ENCODE peak calls at places on chromosomes 7 and 10, in seven cellular contexts. K is mammary epithelial cell, D is fibroblast of lung, I is brain microvascular endothelial cell, W is IMR-90, P is A549, M is K562. S is an unnamed sample.

GRCh38 chr7:111931958-111932357 is 274.2 kb downstream of the DOCK4 start:
- DNase-seq in W (peak; percentile 23), P (no peak), K (no peak), D (peak; percentile 15), M (no peak), I (no peak), S (no peak)

GRCh38 chr10:72455889-72456588 is 101.3 kb upstream of the DNAJB12 start:
- DNase-seq in I (no peak), M (no peak), W (peak; percentile 22), K (peak; percentile 6), D (no peak), P (no peak), S (peak; percentile 51)

GRCh38 chr7:157020514-157021070 is 10.1 kb upstream of the MNX1 start:
- DNase-seq in I (no peak), P (no peak), D (no peak), M (no peak), W (no peak), K (no peak), S (no peak)

GRCh38 chr10:24012249-24012803 is 196.6 kb upstream of the KIAA1217 start:
- DNase-seq in I (no peak), P (no peak), W (no peak), K (no peak), M (no peak), D (no peak), S (no peak)

GRCh38 chr7:77995717-77996116 is 197.1 kb downstream of the PHTF2 start:
- DNase-seq in D (no peak), K (no peak), M (peak; percentile 56), W (peak; percentile 24), I (no peak), P (peak; percentile 21), S (no peak)

GRCh38 chr7:78924581-78924980 is 528.9 kb downstream of the MAGI2 start:
- DNase-seq in D (peak; percentile 54), P (peak; percentile 11), W (peak; percentile 43), K (peak; percentile 4), M (no peak), I (peak; percentile 20), S (no peak)

GRCh38 chr7:155207335-155208002 is 90.2 kb upstream of the INSIG1 start:
- DNase-seq in M (no peak), P (no peak), W (no peak), K (no peak), I (no peak), D (no peak), S (no peak)

GRCh38 chr7:2508327-2509231 is 11.0 kb upstream of the LFNG start:
- DNase-seq in W (peak; percentile 32), M (peak; percentile 67), I (peak; percentile 53), P (no peak), D (no peak), K (peak; percentile 68), S (no peak)

GRCh38 chr7:70570029-70570428 is 561.9 kb upstream of the GALNT17 start:
- DNase-seq in I (no peak), M (no peak), W (no peak), D (no peak), K (no peak), P (no peak), S (no peak)

GRCh38 chr10:63166742-63167258 is 33.7 kb downstream of the NRBF2 start:
- DNase-seq in D (peak; percentile 91), M (peak; percentile 63), K (peak; percentile 59), I (peak; percentile 58), W (peak; percentile 85), P (peak; percentile 84), S (peak; percentile 46)

GRCh38 chr10:34813626-34814227 is 1.4 kb downstream of the PARD3 start:
- DNase-seq in P (peak; percentile 29), I (peak; percentile 45), M (no peak), D (peak; percentile 30), W (peak; percentile 62), K (peak; percentile 39), S (no peak)

GRCh38 chr10:34811968-34812514 is 3.1 kb downstream of the PARD3 start:
- DNase-seq in D (peak; percentile 36), M (no peak), P (no peak), K (no peak), W (peak; percentile 43), I (no peak), S (no peak)

GRCh38 chr10:34814228-34815173 is 595 bp downstream of the PARD3 start:
- DNase-seq in I (no peak), M (peak; percentile 66), P (peak; percentile 43), W (peak; percentile 27), D (peak; percentile 44), K (peak; percentile 30), S (no peak)

GRCh38 chr10:34811126-34811967 is 3.7 kb downstream of the PARD3 start:
- DNase-seq in W (no peak), D (no peak), M (no peak), K (no peak), I (no peak), P (no peak), S (no peak)

DNA sequence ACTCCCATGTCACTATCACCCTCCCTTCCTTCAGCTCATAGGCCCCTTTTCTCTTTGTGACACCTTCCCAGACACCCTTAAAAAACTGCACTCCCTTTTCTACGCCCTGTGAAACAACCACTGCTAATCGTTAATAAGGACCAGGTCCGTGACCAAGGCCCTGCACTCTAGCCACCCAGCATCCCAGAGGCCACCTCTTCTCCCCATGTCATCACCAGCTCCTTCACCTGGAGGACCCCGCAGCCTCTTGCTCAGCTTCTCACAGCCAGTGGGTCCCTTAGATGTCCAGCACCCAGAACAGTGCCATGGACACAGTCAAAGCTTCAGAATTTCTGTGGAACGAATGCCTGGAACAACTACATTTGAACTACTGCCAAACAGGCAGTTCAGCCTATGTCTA is 2.3 kb downstream of the PARD3 start:
- DNase-seq in W (no peak), I (no peak), P (no peak), D (no peak), M (no peak), K (no peak), S (no peak)
- H3K4me3 ChIP-seq in W (no peak overlapping the region), I (no peak overlapping the region), P (no peak overlapping the region), D (no peak overlapping the region), M (no peak overlapping the region), K (peak overlapping the region; percentile 81), S (no peak overlapping the region)

DNA sequence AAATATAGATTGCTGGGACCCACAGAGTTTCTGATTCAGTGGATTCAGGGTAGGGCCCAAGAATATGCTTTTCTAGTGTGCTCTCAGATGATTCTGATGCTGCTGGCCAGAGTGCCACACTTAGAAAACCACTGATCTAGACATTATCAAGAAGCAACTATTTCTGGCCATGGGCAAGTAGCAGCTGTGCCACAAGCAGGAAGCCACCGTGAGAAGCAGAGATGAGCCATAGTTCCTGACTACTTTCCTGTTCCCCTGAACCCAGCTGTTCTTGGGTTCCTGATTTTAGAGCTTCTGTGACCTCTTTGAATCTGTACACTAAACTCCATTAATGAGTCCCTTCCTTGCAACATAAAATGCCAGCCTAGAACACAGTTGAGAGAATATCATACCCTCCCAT is 38.1 kb upstream of the PIK3AP1 start:
- DNase-seq in W (no peak), D (no peak), M (no peak), I (no peak), K (no peak), P (no peak), S (no peak)
- H3K4me3 ChIP-seq in W (no peak overlapping the region), D (no peak overlapping the region), M (no peak overlapping the region), I (no peak overlapping the region), K (no peak overlapping the region), P (no peak overlapping the region), S (no peak overlapping the region)

GRCh38 chr7:5595545-5596045 is 172.0 kb upstream of the TNRC18 start:
- DNase-seq in P (peak; percentile 54), D (no peak), K (peak; percentile 78), M (peak; percentile 51), I (no peak), W (peak; percentile 76), S (no peak)

GRCh38 chr7:5594616-5595544 is 171.2 kb upstream of the TNRC18 start:
- DNase-seq in W (peak; percentile 38), P (peak; percentile 57), D (peak; percentile 36), I (peak; percentile 17), M (peak; percentile 20), K (peak; percentile 60), S (no peak)

GRCh38 chr7:5590596-5591546 is 167.2 kb upstream of the TNRC18 start:
- DNase-seq in D (peak; percentile 49), I (no peak), W (peak; percentile 57), M (no peak), P (no peak), K (no peak), S (no peak)

GRCh38 chr7:5589819-5590595 is 166.4 kb upstream of the TNRC18 start:
- DNase-seq in D (no peak), K (no peak), P (no peak), M (no peak), I (no peak), W (no peak), S (no peak)

DNA sequence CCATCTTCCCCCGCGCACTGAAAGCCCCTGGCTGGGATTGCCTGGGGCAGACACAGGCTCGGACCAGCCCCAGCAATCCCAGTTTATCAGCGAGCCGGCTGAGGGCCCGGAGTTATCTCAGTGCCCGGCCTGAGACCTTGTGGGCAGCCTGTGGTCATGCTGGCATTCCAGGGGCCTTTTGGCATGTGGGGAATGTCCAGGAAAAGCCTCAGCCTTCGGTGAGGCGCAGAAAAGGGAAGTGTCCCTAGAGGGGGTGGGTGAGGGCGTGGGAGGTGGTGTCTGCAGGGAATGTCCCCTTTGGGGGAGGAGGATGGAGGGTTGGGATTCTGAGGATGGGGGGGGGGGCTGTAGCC is 167.9 kb upstream of the TNRC18 start:
- DNase-seq in D (peak; percentile 62), P (peak; percentile 74), M (no peak), K (peak; percentile 76), W (peak; percentile 80), I (peak; percentile 70), S (peak; percentile 86)
- H3K4me3 ChIP-seq in D (no peak overlapping the region), P (no peak overlapping the region), M (no peak overlapping the region), K (no peak overlapping the region), W (no peak overlapping the region), I (no peak overlapping the region), S (peak overlapping the region; percentile 55)

GRCh38 chr10:90407116-90407515 is 450.7 kb downstream of the HTR7 start:
- DNase-seq in I (peak; percentile 87), W (peak; percentile 76), K (peak; percentile 69), D (peak; percentile 36), M (no peak), P (no peak), S (no peak)
- H3K4me3 ChIP-seq in I (no peak overlapping the region), W (no peak overlapping the region), K (no peak overlapping the region), D (no peak overlapping the region), M (no peak overlapping the region), P (no peak overlapping the region), S (no peak overlapping the region)

DNA sequence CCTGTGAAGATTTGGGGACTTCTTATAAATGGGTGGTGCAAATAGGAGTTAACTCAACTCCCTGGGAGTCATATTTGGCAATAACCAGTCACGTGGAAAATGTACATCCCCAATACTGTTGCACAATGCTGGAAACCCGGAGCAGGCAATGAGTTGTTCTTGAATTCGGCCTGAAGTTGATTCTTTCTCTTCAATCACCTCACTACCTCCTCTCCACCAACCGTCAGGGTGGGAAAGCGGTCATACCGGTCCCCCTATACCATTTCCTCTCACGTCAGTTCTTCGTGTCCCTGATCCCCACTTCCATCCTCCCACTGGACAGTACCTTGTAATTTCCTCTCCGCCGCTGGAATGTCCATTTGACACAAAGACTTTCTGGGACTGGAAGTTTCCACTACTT is 2.8 kb downstream of the GIMAP5 start:
- DNase-seq in W (no peak), M (no peak), K (peak; percentile 18), I (no peak), D (no peak), P (no peak), S (no peak)
- H3K4me3 ChIP-seq in W (no peak overlapping the region), M (no peak overlapping the region), K (no peak overlapping the region), I (no peak overlapping the region), D (no peak overlapping the region), P (no peak overlapping the region), S (no peak overlapping the region)

S was measured in retinal pigment epithelial cell.